ENCODE peak calls at places on chromosomes 1 and 21, in seven cellular contexts. One of them, this sample, is unnamed.

GRCh38 chr1:160405331-160405877 is 5.0 kb downstream of the VANGL2 start:
- DNase-seq in Right ventricle myocardium superior: no peak
- DNase-seq in HEK293T: no peak
- DNase-seq in ELF-1: peak; percentile 51
- DNase-seq in HT1080: no peak
- DNase-seq in activated T-cell treated with anti-CD3 and anti-CD28 coated beads for 48 hours: no peak
- DNase-seq in HT-29: no peak
- DNase-seq in this sample: no peak

GRCh38 chr1:10651793-10652192 is 144.7 kb downstream of the CASZ1 start:
- DNase-seq in Right ventricle myocardium superior: no peak
- DNase-seq in HEK293T: no peak
- DNase-seq in ELF-1: peak; percentile 60
- DNase-seq in HT1080: no peak
- DNase-seq in activated T-cell treated with anti-CD3 and anti-CD28 coated beads for 48 hours: no peak
- DNase-seq in HT-29: peak; percentile 32
- DNase-seq in this sample: no peak

GRCh38 chr21:41850085-41850484 is 29.1 kb downstream of the PRDM15 start:
- DNase-seq in Right ventricle myocardium superior: no peak
- DNase-seq in HEK293T: no peak
- DNase-seq in ELF-1: no peak
- DNase-seq in HT1080: no peak
- DNase-seq in activated T-cell treated with anti-CD3 and anti-CD28 coated beads for 48 hours: no peak
- DNase-seq in HT-29: no peak
- DNase-seq in this sample: no peak

GRCh38 chr21:16193758-16194606 is 464.2 kb downstream of the USP25 start:
- DNase-seq in Right ventricle myocardium superior: peak; percentile 75
- DNase-seq in HEK293T: peak; percentile 60
- DNase-seq in ELF-1: peak; percentile 87
- DNase-seq in HT1080: no peak
- DNase-seq in activated T-cell treated with anti-CD3 and anti-CD28 coated beads for 48 hours: no peak
- DNase-seq in HT-29: no peak
- DNase-seq in this sample: peak; percentile 8

GRCh38 chr1:6103111-6103853 is 57.6 kb downstream of the KCNAB2 start:
- DNase-seq in Right ventricle myocardium superior: peak; percentile 32
- DNase-seq in HEK293T: no peak
- DNase-seq in ELF-1: no peak
- DNase-seq in HT1080: no peak
- DNase-seq in activated T-cell treated with anti-CD3 and anti-CD28 coated beads for 48 hours: no peak
- DNase-seq in HT-29: no peak
- DNase-seq in this sample: no peak

GRCh38 chr1:228367798-228368791 is 38.5 kb downstream of the TRIM11 start:
- DNase-seq in Right ventricle myocardium superior: peak; percentile 55
- DNase-seq in HEK293T: no peak
- DNase-seq in ELF-1: peak; percentile 30
- DNase-seq in HT1080: no peak
- DNase-seq in activated T-cell treated with anti-CD3 and anti-CD28 coated beads for 48 hours: no peak
- DNase-seq in HT-29: no peak
- DNase-seq in this sample: no peak

GRCh38 chr1:26391450-26391849 is 18.9 kb upstream of the ZNF683 start:
- DNase-seq in Right ventricle myocardium superior: no peak
- DNase-seq in HEK293T: peak; percentile 42
- DNase-seq in ELF-1: peak; percentile 64
- DNase-seq in HT1080: peak; percentile 63
- DNase-seq in activated T-cell treated with anti-CD3 and anti-CD28 coated beads for 48 hours: no peak
- DNase-seq in HT-29: peak; percentile 62
- DNase-seq in this sample: peak; percentile 47

GRCh38 chr1:1732381-1732780 is 8.2 kb upstream of the CDK11A start:
- DNase-seq in Right ventricle myocardium superior: no peak
- DNase-seq in HEK293T: no peak
- DNase-seq in ELF-1: no peak
- DNase-seq in HT1080: no peak
- DNase-seq in activated T-cell treated with anti-CD3 and anti-CD28 coated beads for 48 hours: no peak
- DNase-seq in HT-29: no peak
- DNase-seq in this sample: no peak

GRCh38 chr1:165371588-165372235 is 15.2 kb upstream of the LMX1A start:
- DNase-seq in Right ventricle myocardium superior: no peak
- DNase-seq in HEK293T: no peak
- DNase-seq in ELF-1: no peak
- DNase-seq in HT1080: no peak
- DNase-seq in activated T-cell treated with anti-CD3 and anti-CD28 coated beads for 48 hours: no peak
- DNase-seq in HT-29: no peak
- DNase-seq in this sample: no peak

GRCh38 chr1:19863804-19864203 is 18.4 kb upstream of the OTUD3 start:
- DNase-seq in Right ventricle myocardium superior: no peak
- DNase-seq in HEK293T: no peak
- DNase-seq in ELF-1: no peak
- DNase-seq in HT1080: no peak
- DNase-seq in activated T-cell treated with anti-CD3 and anti-CD28 coated beads for 48 hours: no peak
- DNase-seq in HT-29: peak; percentile 10
- DNase-seq in this sample: no peak

GRCh38 chr1:150560011-150560438 is 10.8 kb downstream of the ADAMTSL4 start:
- DNase-seq in Right ventricle myocardium superior: peak; percentile 87
- DNase-seq in HEK293T: peak; percentile 87
- DNase-seq in ELF-1: peak; percentile 90
- DNase-seq in HT1080: peak; percentile 60
- DNase-seq in activated T-cell treated with anti-CD3 and anti-CD28 coated beads for 48 hours: peak; percentile 67
- DNase-seq in HT-29: peak; percentile 86
- DNase-seq in this sample: peak; percentile 80

GRCh38 chr1:61887921-61888564 is 145.8 kb downstream of the PATJ start:
- DNase-seq in Right ventricle myocardium superior: peak; percentile 55
- DNase-seq in HEK293T: peak; percentile 38
- DNase-seq in ELF-1: no peak
- DNase-seq in HT1080: no peak
- DNase-seq in activated T-cell treated with anti-CD3 and anti-CD28 coated beads for 48 hours: no peak
- DNase-seq in HT-29: no peak
- DNase-seq in this sample: no peak

GRCh38 chr1:41504126-41505035 is 19.9 kb upstream of the EDN2 start:
- DNase-seq in Right ventricle myocardium superior: no peak
- DNase-seq in HEK293T: no peak
- DNase-seq in ELF-1: no peak
- DNase-seq in HT1080: peak; percentile 68
- DNase-seq in activated T-cell treated with anti-CD3 and anti-CD28 coated beads for 48 hours: no peak
- DNase-seq in HT-29: no peak
- DNase-seq in this sample: no peak

GRCh38 chr1:16174886-16175598 is 19.2 kb upstream of the EPHA2 start:
- DNase-seq in Right ventricle myocardium superior: no peak
- DNase-seq in HEK293T: no peak
- DNase-seq in ELF-1: no peak
- DNase-seq in HT1080: no peak
- DNase-seq in activated T-cell treated with anti-CD3 and anti-CD28 coated beads for 48 hours: no peak
- DNase-seq in HT-29: no peak
- DNase-seq in this sample: no peak

GRCh38 chr1:87327362-87328120 is 1.1 kb upstream of the LMO4 start:
- DNase-seq in Right ventricle myocardium superior: no peak
- DNase-seq in HEK293T: no peak
- DNase-seq in ELF-1: no peak
- DNase-seq in HT1080: no peak
- DNase-seq in activated T-cell treated with anti-CD3 and anti-CD28 coated beads for 48 hours: no peak
- DNase-seq in HT-29: peak; percentile 41
- DNase-seq in this sample: no peak

GRCh38 chr1:204572923-204573562 is 56.8 kb downstream of the MDM4 start:
- DNase-seq in Right ventricle myocardium superior: no peak
- DNase-seq in HEK293T: no peak
- DNase-seq in ELF-1: peak; percentile 78
- DNase-seq in HT1080: no peak
- DNase-seq in activated T-cell treated with anti-CD3 and anti-CD28 coated beads for 48 hours: no peak
- DNase-seq in HT-29: no peak
- DNase-seq in this sample: no peak

GRCh38 chr21:37155216-37155615 is 82.2 kb downstream of the TTC3 start:
- DNase-seq in Right ventricle myocardium superior: no peak
- DNase-seq in HEK293T: no peak
- DNase-seq in ELF-1: no peak
- DNase-seq in HT1080: no peak
- DNase-seq in activated T-cell treated with anti-CD3 and anti-CD28 coated beads for 48 hours: no peak
- DNase-seq in HT-29: no peak
- DNase-seq in this sample: no peak

GRCh38 chr1:160427625-160428024 is 27.3 kb downstream of the VANGL2 start:
- DNase-seq in Right ventricle myocardium superior: no peak
- DNase-seq in HEK293T: no peak
- DNase-seq in ELF-1: no peak
- DNase-seq in HT1080: peak; percentile 32
- DNase-seq in activated T-cell treated with anti-CD3 and anti-CD28 coated beads for 48 hours: no peak
- DNase-seq in HT-29: no peak
- DNase-seq in this sample: no peak

GRCh38 chr1:199308349-199308846 is 669.6 kb downstream of the PTPRC start:
- DNase-seq in Right ventricle myocardium superior: no peak
- DNase-seq in HEK293T: no peak
- DNase-seq in ELF-1: no peak
- DNase-seq in HT1080: no peak
- DNase-seq in activated T-cell treated with anti-CD3 and anti-CD28 coated beads for 48 hours: no peak
- DNase-seq in HT-29: no peak
- DNase-seq in this sample: no peak

GRCh38 chr1:226945106-226945857 is 5.2 kb downstream of the COQ8A start:
- DNase-seq in Right ventricle myocardium superior: no peak
- DNase-seq in HEK293T: no peak
- DNase-seq in ELF-1: peak; percentile 51
- DNase-seq in HT1080: no peak
- DNase-seq in activated T-cell treated with anti-CD3 and anti-CD28 coated beads for 48 hours: no peak
- DNase-seq in HT-29: peak; percentile 3
- DNase-seq in this sample: no peak

GRCh38 chr1:197841828-197842573 is 60.4 kb upstream of the C1orf53 start:
- DNase-seq in Right ventricle myocardium superior: no peak
- DNase-seq in HEK293T: no peak
- DNase-seq in ELF-1: no peak
- DNase-seq in HT1080: no peak
- DNase-seq in activated T-cell treated with anti-CD3 and anti-CD28 coated beads for 48 hours: no peak
- DNase-seq in HT-29: no peak
- DNase-seq in this sample: no peak

GRCh38 chr1:69993787-69994186 is 211.6 kb downstream of the LRRC40 start:
- DNase-seq in Right ventricle myocardium superior: no peak
- DNase-seq in HEK293T: no peak
- DNase-seq in ELF-1: no peak
- DNase-seq in HT1080: no peak
- DNase-seq in activated T-cell treated with anti-CD3 and anti-CD28 coated beads for 48 hours: no peak
- DNase-seq in HT-29: no peak
- DNase-seq in this sample: no peak

GRCh38 chr1:226629896-226630550 is 81.5 kb downstream of the STUM start:
- DNase-seq in Right ventricle myocardium superior: peak; percentile 24
- DNase-seq in HEK293T: no peak
- DNase-seq in ELF-1: no peak
- DNase-seq in HT1080: no peak
- DNase-seq in activated T-cell treated with anti-CD3 and anti-CD28 coated beads for 48 hours: no peak
- DNase-seq in HT-29: no peak
- DNase-seq in this sample: no peak

GRCh38 chr1:23865543-23865930 is 2.6 kb downstream of the FUCA1 start:
- DNase-seq in Right ventricle myocardium superior: no peak
- DNase-seq in HEK293T: no peak
- DNase-seq in ELF-1: no peak
- DNase-seq in HT1080: peak; percentile 84
- DNase-seq in activated T-cell treated with anti-CD3 and anti-CD28 coated beads for 48 hours: no peak
- DNase-seq in HT-29: peak; percentile 66
- DNase-seq in this sample: no peak

GRCh38 chr1:150159550-150159949 is 9.8 kb downstream of the PLEKHO1 start:
- DNase-seq in Right ventricle myocardium superior: no peak
- DNase-seq in HEK293T: no peak
- DNase-seq in ELF-1: no peak
- DNase-seq in HT1080: no peak
- DNase-seq in activated T-cell treated with anti-CD3 and anti-CD28 coated beads for 48 hours: no peak
- DNase-seq in HT-29: no peak
- DNase-seq in this sample: no peak

GRCh38 chr1:64245495-64245894 is 42.1 kb downstream of the UBE2U start:
- DNase-seq in Right ventricle myocardium superior: no peak
- DNase-seq in HEK293T: no peak
- DNase-seq in ELF-1: peak; percentile 37
- DNase-seq in HT1080: no peak
- DNase-seq in activated T-cell treated with anti-CD3 and anti-CD28 coated beads for 48 hours: no peak
- DNase-seq in HT-29: no peak
- DNase-seq in this sample: no peak

GRCh38 chr1:10724948-10725852 is 71.2 kb downstream of the CASZ1 start:
- DNase-seq in Right ventricle myocardium superior: peak; percentile 71
- DNase-seq in HEK293T: no peak
- DNase-seq in ELF-1: no peak
- DNase-seq in HT1080: no peak
- DNase-seq in activated T-cell treated with anti-CD3 and anti-CD28 coated beads for 48 hours: no peak
- DNase-seq in HT-29: no peak
- DNase-seq in this sample: no peak

GRCh38 chr21:36946949-36947371 is 19.5 kb downstream of the HLCS start:
- DNase-seq in Right ventricle myocardium superior: no peak
- DNase-seq in HEK293T: no peak
- DNase-seq in ELF-1: peak; percentile 39
- DNase-seq in HT1080: no peak
- DNase-seq in activated T-cell treated with anti-CD3 and anti-CD28 coated beads for 48 hours: no peak
- DNase-seq in HT-29: no peak
- DNase-seq in this sample: no peak

GRCh38 chr1:30190481-30191153 is 532.8 kb downstream of the MATN1 start:
- DNase-seq in Right ventricle myocardium superior: no peak
- DNase-seq in HEK293T: no peak
- DNase-seq in ELF-1: no peak
- DNase-seq in HT1080: no peak
- DNase-seq in activated T-cell treated with anti-CD3 and anti-CD28 coated beads for 48 hours: no peak
- DNase-seq in HT-29: no peak
- DNase-seq in this sample: no peak

GRCh38 chr1:58107943-58108342 is 438.6 kb downstream of the OMA1 start:
- DNase-seq in Right ventricle myocardium superior: no peak
- DNase-seq in HEK293T: no peak
- DNase-seq in ELF-1: no peak
- DNase-seq in HT1080: no peak
- DNase-seq in activated T-cell treated with anti-CD3 and anti-CD28 coated beads for 48 hours: no peak
- DNase-seq in HT-29: no peak
- DNase-seq in this sample: no peak

GRCh38 chr21:35212393-35213127 is 163.5 kb upstream of the RUNX1 start:
- DNase-seq in Right ventricle myocardium superior: no peak
- DNase-seq in HEK293T: no peak
- DNase-seq in ELF-1: no peak
- DNase-seq in HT1080: peak; percentile 83
- DNase-seq in activated T-cell treated with anti-CD3 and anti-CD28 coated beads for 48 hours: no peak
- DNase-seq in HT-29: no peak
- DNase-seq in this sample: no peak

GRCh38 chr1:210464519-210465039 is 135.9 kb downstream of the HHAT start:
- DNase-seq in Right ventricle myocardium superior: no peak
- DNase-seq in HEK293T: no peak
- DNase-seq in ELF-1: no peak
- DNase-seq in HT1080: peak; percentile 87
- DNase-seq in activated T-cell treated with anti-CD3 and anti-CD28 coated beads for 48 hours: no peak
- DNase-seq in HT-29: no peak
- DNase-seq in this sample: no peak

GRCh38 chr21:32403201-32403701 is 9.3 kb upstream of the EVA1C start:
- DNase-seq in Right ventricle myocardium superior: peak; percentile 67
- DNase-seq in HEK293T: peak; percentile 82
- DNase-seq in ELF-1: peak; percentile 71
- DNase-seq in HT1080: peak; percentile 66
- DNase-seq in activated T-cell treated with anti-CD3 and anti-CD28 coated beads for 48 hours: peak; percentile 29
- DNase-seq in HT-29: peak; percentile 83
- DNase-seq in this sample: peak; percentile 64

GRCh38 chr1:45335732-45336365 is 4.1 kb upstream of the TOE1 start:
- DNase-seq in Right ventricle myocardium superior: no peak
- DNase-seq in HEK293T: no peak
- DNase-seq in ELF-1: peak; percentile 44
- DNase-seq in HT1080: no peak
- DNase-seq in activated T-cell treated with anti-CD3 and anti-CD28 coated beads for 48 hours: no peak
- DNase-seq in HT-29: peak; percentile 81
- DNase-seq in this sample: no peak

GRCh38 chr1:235320521-235321179 is 7.3 kb downstream of the ARID4B start:
- DNase-seq in Right ventricle myocardium superior: no peak
- DNase-seq in HEK293T: no peak
- DNase-seq in ELF-1: no peak
- DNase-seq in HT1080: no peak
- DNase-seq in activated T-cell treated with anti-CD3 and anti-CD28 coated beads for 48 hours: no peak
- DNase-seq in HT-29: no peak
- DNase-seq in this sample: no peak

GRCh38 chr1:231493421-231494185 is 34.9 kb upstream of the TSNAX start:
- DNase-seq in Right ventricle myocardium superior: no peak
- DNase-seq in HEK293T: no peak
- DNase-seq in ELF-1: no peak
- DNase-seq in HT1080: peak; percentile 23
- DNase-seq in activated T-cell treated with anti-CD3 and anti-CD28 coated beads for 48 hours: no peak
- DNase-seq in HT-29: no peak
- DNase-seq in this sample: no peak

GRCh38 chr21:17775431-17776126 is 43.6 kb downstream of the C21orf91 start:
- DNase-seq in Right ventricle myocardium superior: no peak
- DNase-seq in HEK293T: no peak
- DNase-seq in ELF-1: no peak
- DNase-seq in HT1080: no peak
- DNase-seq in activated T-cell treated with anti-CD3 and anti-CD28 coated beads for 48 hours: peak; percentile 42
- DNase-seq in HT-29: no peak
- DNase-seq in this sample: peak; percentile 45

GRCh38 chr21:27802816-27803475 is 836.1 kb upstream of the ADAMTS5 start:
- DNase-seq in Right ventricle myocardium superior: no peak
- DNase-seq in HEK293T: peak; percentile 48
- DNase-seq in ELF-1: peak; percentile 45
- DNase-seq in HT1080: peak; percentile 58
- DNase-seq in activated T-cell treated with anti-CD3 and anti-CD28 coated beads for 48 hours: no peak
- DNase-seq in HT-29: peak; percentile 31
- DNase-seq in this sample: peak; percentile 10